ENCODE peak calls at places on chromosome 9, in nine cellular contexts. K is T-helper 17 cell, L is A172, B is GM06990, O is H7, G is spleen, Z is nucleus accumbens, W is heart right ventricle, U is brain microvascular endothelial cell. X is an unnamed sample.

GRCh38 chr9:34636791-34637355 is 714 bp downstream of the SIGMAR1 start:
- DNase-seq in K (no peak), L (no peak), B (no peak), O (no peak), G (no peak), Z (no peak), W (no peak), U (no peak), X (peak; percentile 49)

GRCh38 chr9:114829686-114830085 is 23.8 kb upstream of the TNFSF15 start:
- DNase-seq in K (no peak), L (no peak), B (no peak), O (no peak), G (no peak), Z (no peak), W (no peak), U (no peak), X (no peak)

GRCh38 chr9:87606921-87607521 is 109.4 kb downstream of the DAPK1 start:
- DNase-seq in K (no peak), L (peak; percentile 96), B (no peak), O (no peak), G (no peak), Z (no peak), W (no peak), U (peak; percentile 73), X (peak; percentile 31)

GRCh38 chr9:5951686-5952211 is 61.1 kb downstream of the MLANA start:
- DNase-seq in K (no peak), L (no peak), B (peak; percentile 15), O (no peak), G (no peak), Z (no peak), W (no peak), U (peak; percentile 13), X (no peak)

GRCh38 chr9:127447416-127448111 is 3.6 kb downstream of the RPL12 start:
- DNase-seq in K (no peak), L (no peak), B (no peak), O (no peak), G (no peak), Z (no peak), W (no peak), U (no peak), X (no peak)

GRCh38 chr9:80143899-80144298 is 572.1 kb downstream of the TLE4 start:
- DNase-seq in K (no peak), L (no peak), B (no peak), O (no peak), G (no peak), Z (no peak), W (no peak), U (no peak), X (no peak)

GRCh38 chr9:35679091-35679490 is 5.4 kb downstream of the CA9 start:
- DNase-seq in K (no peak), L (no peak), B (no peak), O (no peak), G (peak; percentile 46), Z (no peak), W (no peak), U (no peak), X (no peak)

GRCh38 chr9:86547596-86547995 is 193.4 kb upstream of the TUT7 start:
- DNase-seq in K (no peak), L (no peak), B (no peak), O (no peak), G (no peak), Z (no peak), W (no peak), U (no peak), X (no peak)

GRCh38 chr9:94870793-94871558 is 144.5 kb downstream of the AOPEP start:
- DNase-seq in K (no peak), L (peak; percentile 98), B (no peak), O (no peak), G (no peak), Z (no peak), W (peak; percentile 76), U (peak; percentile 59), X (no peak)

GRCh38 chr9:89849096-89849495 is 244.3 kb downstream of the GADD45G start:
- DNase-seq in K (no peak), L (no peak), B (no peak), O (no peak), G (no peak), Z (no peak), W (no peak), U (no peak), X (no peak)

GRCh38 chr9:130448035-130448624 is 3.4 kb downstream of the ASS1 start:
- DNase-seq in K (no peak), L (no peak), B (no peak), O (no peak), G (no peak), Z (no peak), W (no peak), U (no peak), X (peak; percentile 91)

GRCh38 chr9:128053560-128053959 is 13.6 kb downstream of the NAIF1 start:
- DNase-seq in K (no peak), L (no peak), B (no peak), O (no peak), G (peak; percentile 78), Z (no peak), W (no peak), U (no peak), X (no peak)

GRCh38 chr9:2087500-2088313 is 72.6 kb downstream of the SMARCA2 start:
- DNase-seq in K (no peak), L (peak; percentile 48), B (peak; percentile 22), O (peak; percentile 68), G (no peak), Z (no peak), W (no peak), U (peak; percentile 43), X (peak; percentile 72)

GRCh38 chr9:129697111-129697955 is 31.9 kb downstream of the PRRX2 start:
- DNase-seq in K (no peak), L (no peak), B (no peak), O (peak; percentile 94), G (no peak), Z (no peak), W (peak; percentile 48), U (peak; percentile 45), X (peak; percentile 77)

GRCh38 chr9:130183133-130183762 is 11.0 kb downstream of the NCS1 start:
- DNase-seq in K (no peak), L (peak; percentile 75), B (no peak), O (peak; percentile 86), G (no peak), Z (no peak), W (no peak), U (no peak), X (no peak)

GRCh38 chr9:21996438-21996837 is 1.8 kb downstream of the CDKN2B-AS1 start:
- DNase-seq in K (no peak), L (no peak), B (no peak), O (peak; percentile 52), G (no peak), Z (no peak), W (no peak), U (no peak), X (peak; percentile 42)

GRCh38 chr9:124810513-124811355 is 33.8 kb downstream of the OLFML2A start:
- DNase-seq in K (no peak), L (peak; percentile 98), B (no peak), O (peak; percentile 96), G (no peak), Z (no peak), W (no peak), U (peak; percentile 82), X (no peak)

GRCh38 chr9:94593459-94594345 is at the start of gene FBP2:
- DNase-seq in K (no peak), L (no peak), B (no peak), O (no peak), G (no peak), Z (no peak), W (no peak), U (no peak), X (no peak)

GRCh38 chr9:17528859-17529258 is 50.0 kb upstream of the SH3GL2 start:
- DNase-seq in K (no peak), L (peak; percentile 19), B (no peak), O (no peak), G (no peak), Z (no peak), W (no peak), U (no peak), X (peak; percentile 58)

GRCh38 chr9:38024036-38024681 is 44.9 kb downstream of the SHB start:
- DNase-seq in K (no peak), L (no peak), B (no peak), O (no peak), G (no peak), Z (peak; percentile 39), W (no peak), U (peak; percentile 63), X (peak; percentile 93)

GRCh38 chr9:124342946-124343485 is 72.2 kb downstream of the PSMB7 start:
- DNase-seq in K (no peak), L (peak; percentile 91), B (no peak), O (peak; percentile 88), G (peak; percentile 76), Z (peak; percentile 36), W (peak; percentile 22), U (peak; percentile 85), X (peak; percentile 73)

GRCh38 chr9:87498046-87498815 is 564 bp downstream of the DAPK1 start:
- DNase-seq in K (no peak), L (peak; percentile 20), B (peak; percentile 64), O (peak; percentile 88), G (peak; percentile 83), Z (no peak), W (no peak), U (no peak), X (peak; percentile 43)

GRCh38 chr9:5549671-5550650 is 39.6 kb downstream of the PDCD1LG2 start:
- DNase-seq in K (no peak), L (no peak), B (no peak), O (no peak), G (no peak), Z (no peak), W (no peak), U (peak; percentile 44), X (peak; percentile 73)

GRCh38 chr9:137820161-137820855 is 57.3 kb upstream of the CACNA1B start:
- DNase-seq in K (no peak), L (no peak), B (no peak), O (no peak), G (peak; percentile 2), Z (no peak), W (no peak), U (no peak), X (no peak)

GRCh38 chr9:89079421-89079820 is 88.2 kb downstream of the S1PR3 start:
- DNase-seq in K (no peak), L (no peak), B (no peak), O (no peak), G (no peak), Z (no peak), W (no peak), U (no peak), X (no peak)

GRCh38 chr9:5438301-5439162 is 807 bp upstream of the PLGRKT start:
- DNase-seq in K (peak; percentile 40), L (no peak), B (peak; percentile 74), O (no peak), G (peak; percentile 81), Z (no peak), W (no peak), U (peak; percentile 41), X (no peak)

GRCh38 chr9:124854161-124854560 is 901 bp downstream of the WDR38 start:
- DNase-seq in K (no peak), L (no peak), B (no peak), O (no peak), G (peak; percentile 74), Z (no peak), W (no peak), U (no peak), X (no peak)

GRCh38 chr9:7844283-7844682 is 44.7 kb upstream of the DMAC1 start:
- DNase-seq in K (no peak), L (peak; percentile 2), B (no peak), O (peak; percentile 9), G (no peak), Z (no peak), W (no peak), U (no peak), X (peak; percentile 52)

X was measured in NCI-H69.